ENCODE peak calls at places on chromosomes 11 and 22, in six cellular contexts. O is neural crest cell, Y is A549, L is cardiac muscle cell, N is cardiac fibroblast, Z is AG09319. M is an unnamed sample.

GRCh38 chr22:46738961-46739870 is 1.2 kb upstream of the CERK start:
- DNase-seq in O (no peak), Y (peak; percentile 88), L (no peak), N (peak; percentile 80), Z (no peak), M (peak; percentile 43)

GRCh38 chr11:86978247-86978646 is 23.1 kb upstream of the FZD4 start:
- DNase-seq in O (no peak), L (no peak), N (peak; percentile 50), Z (no peak), Y (no peak), M (no peak)

GRCh38 chr11:61195016-61195695 is 8.2 kb upstream of the PGA3 start:
- DNase-seq in L (no peak), O (no peak), Z (no peak), Y (no peak), N (no peak), M (no peak)

GRCh38 chr11:61747389-61748285 is 4.8 kb upstream of the MYRF start:
- DNase-seq in L (peak; percentile 87), O (peak; percentile 85), N (peak; percentile 71), Y (peak; percentile 78), Z (peak; percentile 20), M (peak; percentile 87)

GRCh38 chr11:108754901-108755625 is 90.2 kb downstream of the DDX10 start:
- DNase-seq in Z (no peak), O (no peak), Y (no peak), L (no peak), N (peak; percentile 48), M (no peak)

GRCh38 chr11:69320756-69321741 is 27.1 kb downstream of the MYEOV start:
- DNase-seq in O (no peak), Y (no peak), N (no peak), Z (no peak), L (no peak), M (no peak)

GRCh38 chr11:19377855-19378254 is 137.1 kb upstream of the E2F8 start:
- DNase-seq in O (no peak), N (no peak), Z (no peak), Y (no peak), L (no peak), M (no peak)

GRCh38 chr22:36934940-36935610 is 21.6 kb downstream of the CSF2RB start:
- DNase-seq in N (no peak), Z (no peak), L (no peak), O (no peak), Y (no peak), M (no peak)

GRCh38 chr11:99952816-99953215 is 734.3 kb upstream of the ARHGAP42 start:
- DNase-seq in Y (no peak), L (no peak), Z (no peak), N (peak; percentile 69), O (no peak), M (no peak)

GRCh38 chr11:120858740-120859139 is 165.2 kb upstream of the TBCEL start:
- DNase-seq in L (peak; percentile 42), Y (no peak), O (no peak), N (no peak), Z (no peak), M (no peak)

GRCh38 chr11:73493838-73494598 is 103.9 kb downstream of the FAM168A start:
- DNase-seq in Z (no peak), Y (no peak), O (no peak), N (peak; percentile 97), L (peak; percentile 11), M (no peak)

GRCh38 chr11:211741-212140 is 4.2 kb downstream of the RIC8A start:
- DNase-seq in Y (no peak), L (no peak), O (no peak), Z (no peak), N (no peak), M (no peak)

GRCh38 chr11:102171101-102171500 is 60.9 kb downstream of the YAP1 start:
- DNase-seq in L (no peak), Z (no peak), N (peak; percentile 87), Y (no peak), O (no peak), M (no peak)

GRCh38 chr11:117002639-117003305 is 95.5 kb downstream of the SIK3 start:
- DNase-seq in L (no peak), N (no peak), Z (no peak), O (no peak), Y (no peak), M (no peak)

GRCh38 chr22:24768537-24769374 is 5.8 kb downstream of the PIWIL3 start:
- DNase-seq in Z (peak; percentile 18), Y (peak; percentile 61), O (peak; percentile 51), N (peak; percentile 77), L (peak; percentile 75), M (peak; percentile 74)

GRCh38 chr22:22460635-22461034 is 47.9 kb downstream of the ZNF280B start:
- DNase-seq in L (no peak), N (peak; percentile 33), Y (no peak), O (no peak), Z (no peak), M (no peak)

GRCh38 chr22:48576333-48577013 is 1251.2 kb downstream of the BRD1 start:
- DNase-seq in L (peak; percentile 55), Z (no peak), Y (peak; percentile 41), N (no peak), O (peak; percentile 72), M (peak; percentile 75)

GRCh38 chr11:134040386-134041297 is 28.2 kb upstream of the JAM3 start:
- DNase-seq in O (no peak), Z (no peak), Y (no peak), N (peak; percentile 83), L (peak; percentile 36), M (no peak)

GRCh38 chr22:40635008-40635939 is 1.2 kb downstream of the MRTFA start:
- DNase-seq in L (no peak), Y (no peak), Z (no peak), O (no peak), N (peak; percentile 52), M (no peak)

GRCh38 chr11:65444314-65445051 is 21.9 kb downstream of the NEAT1 start:
- DNase-seq in L (no peak), O (no peak), N (peak; percentile 49), Y (no peak), Z (no peak), M (no peak)

GRCh38 chr11:105298630-105299029 is 159.1 kb upstream of the CARD18 start:
- DNase-seq in N (peak; percentile 51), Y (no peak), Z (no peak), O (no peak), L (no peak), M (no peak)

DNA sequence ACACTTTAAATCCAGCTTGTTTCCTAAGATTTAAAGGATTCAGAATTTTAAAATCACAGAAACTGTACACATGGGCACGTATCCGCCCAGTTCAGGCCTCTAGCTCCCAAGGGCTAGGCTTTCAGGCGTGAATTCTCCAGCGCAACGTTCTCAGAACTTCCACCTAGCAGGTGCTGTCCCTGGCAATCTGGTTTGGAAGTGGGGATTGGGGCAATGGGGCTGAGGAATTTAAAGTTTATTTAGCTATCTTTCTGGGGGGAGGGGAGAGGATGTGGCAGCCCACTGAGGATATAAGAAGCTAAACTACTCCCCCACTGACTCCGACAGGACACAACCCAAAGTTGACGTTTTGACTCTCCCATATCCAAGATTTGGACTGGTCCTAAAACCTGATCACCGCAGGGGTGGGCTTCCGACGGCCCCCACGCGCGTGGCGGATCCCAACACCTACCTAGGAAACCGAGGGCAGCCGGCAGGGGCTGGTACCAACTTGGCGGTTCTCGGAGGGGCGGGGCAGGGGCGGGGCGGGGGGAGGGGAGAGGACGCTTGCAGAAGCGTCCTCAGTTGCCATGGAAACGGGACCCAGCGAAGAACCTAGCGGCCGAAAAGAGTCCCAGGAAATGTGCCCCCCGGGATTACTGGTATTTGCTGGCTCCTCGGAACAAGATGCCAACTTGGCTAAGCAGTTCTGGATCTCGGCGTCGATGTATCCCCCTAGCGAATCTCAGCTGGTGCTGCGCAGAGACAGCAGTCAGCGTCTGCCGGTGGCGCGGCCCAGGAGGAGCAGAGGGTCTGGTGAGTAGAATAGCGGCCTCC is at the start of gene HOATZ:
- DNase-seq in O (peak; percentile 46), Z (no peak), N (peak; percentile 18), L (peak; percentile 54), Y (no peak), M (peak; percentile 53)
- TF ChIP-seq CTCF in O (peak; percentile 49), Z (no peak), N (peak; percentile 22), L (peak; percentile 20), Y (no peak), M (peak; percentile 11)

GRCh38 chr11:27233654-27234042 is 129.4 kb downstream of the CCDC34 start:
- DNase-seq in Y (no peak), L (no peak), Z (no peak), N (no peak), O (no peak), M (no peak)

GRCh38 chr11:27230175-27230565 is 132.8 kb downstream of the CCDC34 start:
- DNase-seq in Z (no peak), N (no peak), L (no peak), Y (no peak), O (no peak), M (no peak)

GRCh38 chr11:27228891-27229290 is 134.1 kb downstream of the CCDC34 start:
- DNase-seq in Z (no peak), L (no peak), N (no peak), O (no peak), Y (no peak), M (no peak)

GRCh38 chr11:27229511-27230174 is 133.4 kb downstream of the CCDC34 start:
- DNase-seq in O (no peak), Y (no peak), N (no peak), Z (no peak), L (no peak), M (no peak)

GRCh38 chr11:27231519-27231918 is 131.5 kb downstream of the CCDC34 start:
- DNase-seq in Z (no peak), N (no peak), O (no peak), L (no peak), Y (no peak), M (no peak)
- TF ChIP-seq CTCF in Z (no peak), N (no peak), O (no peak), L (no peak), Y (no peak), M (no peak)

DNA sequence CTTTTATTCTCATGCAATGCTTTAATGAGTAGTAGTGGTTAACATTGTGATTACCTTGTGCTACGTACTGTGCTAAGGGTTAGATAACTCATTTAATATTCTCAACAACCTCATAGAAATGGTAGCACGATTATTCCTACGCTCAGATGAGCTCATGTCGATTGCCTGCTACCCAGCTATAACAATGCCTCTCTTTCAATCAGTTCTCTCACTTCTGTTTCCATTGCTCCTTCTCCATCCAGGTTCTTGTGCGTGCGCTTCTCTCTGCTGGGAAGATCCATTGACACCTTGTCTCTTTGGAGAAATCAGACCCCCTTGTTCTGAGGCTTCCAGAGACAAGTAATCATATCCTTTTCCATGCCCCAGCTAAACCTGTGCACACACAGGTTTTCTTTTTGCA is 120.8 kb downstream of the NECTIN1 start:
- DNase-seq in L (no peak), Z (no peak), Y (no peak), N (no peak), O (no peak), M (no peak)
- TF ChIP-seq CTCF in L (no peak), Z (no peak), Y (no peak), N (no peak), O (no peak), M (no peak)

GRCh38 chr22:41658869-41659268 is 29.8 kb downstream of the SNU13 start:
- DNase-seq in Y (no peak), L (no peak), O (no peak), N (no peak), Z (no peak), M (no peak)

GRCh38 chr22:41661088-41661487 is 27.6 kb downstream of the SNU13 start:
- DNase-seq in L (no peak), O (no peak), N (no peak), Z (no peak), Y (no peak), M (no peak)

GRCh38 chr22:41660416-41660815 is 28.3 kb downstream of the SNU13 start:
- DNase-seq in N (no peak), Y (no peak), Z (no peak), O (no peak), L (peak; percentile 23), M (no peak)

GRCh38 chr22:41661713-41662112 is 27.0 kb downstream of the SNU13 start:
- DNase-seq in L (no peak), N (no peak), Y (no peak), O (no peak), Z (no peak), M (no peak)

GRCh38 chr22:41659941-41660340 is 28.7 kb downstream of the SNU13 start:
- DNase-seq in Z (no peak), Y (no peak), L (no peak), O (no peak), N (no peak), M (no peak)
- TF ChIP-seq CTCF in Z (no peak), Y (no peak), L (no peak), O (no peak), N (no peak), M (no peak)